ENCODE peak calls at places on chromosomes 16 and 17, in six cellular contexts. F, S, G, P, D and M are unnamed samples.

GRCh38 chr17:58002558-58002957 is 4.5 kb downstream of the SRSF1 start:
- DNase-seq in F (no peak), S (no peak), G (no peak), P (no peak), D (no peak), M (no peak)

GRCh38 chr17:81481011-81481799 is 31.4 kb downstream of the ACTG1 start:
- DNase-seq in F (peak; percentile 91), S (peak; percentile 53), G (no peak), P (peak; percentile 62), D (peak; percentile 84), M (peak; percentile 93)

GRCh38 chr16:84332975-84333684 is 35.2 kb upstream of the ATP2C2 start:
- DNase-seq in F (no peak), S (no peak), G (no peak), P (peak; percentile 71), D (no peak), M (no peak)

GRCh38 chr17:50443492-50444051 is 17.6 kb downstream of the ACSF2 start:
- DNase-seq in F (no peak), S (no peak), G (no peak), P (peak; percentile 76), D (no peak), M (peak; percentile 67)

GRCh38 chr17:29096094-29096493 is 53.2 kb downstream of the PIPOX start:
- DNase-seq in F (no peak), S (no peak), G (no peak), P (no peak), D (no peak), M (no peak)

GRCh38 chr17:79192503-79193500 is 118.2 kb downstream of the ENGASE start:
- DNase-seq in F (no peak), S (no peak), G (no peak), P (no peak), D (no peak), M (peak; percentile 61)

GRCh38 chr17:78357687-78358537 is 2.0 kb downstream of the SOCS3 start:
- DNase-seq in F (peak; percentile 74), S (no peak), G (no peak), P (peak; percentile 23), D (no peak), M (no peak)

GRCh38 chr16:76668207-76668725 is 391.1 kb downstream of the CNTNAP4 start:
- DNase-seq in F (no peak), S (no peak), G (no peak), P (no peak), D (no peak), M (no peak)

GRCh38 chr16:64983226-64983625 is 138.6 kb downstream of the CDH11 start:
- DNase-seq in F (no peak), S (no peak), G (no peak), P (no peak), D (no peak), M (no peak)

GRCh38 chr17:16086957-16087356 is 87.3 kb downstream of the TTC19 start:
- DNase-seq in F (no peak), S (no peak), G (no peak), P (no peak), D (no peak), M (no peak)

GRCh38 chr16:10339777-10340752 is 45.8 kb upstream of the ATF7IP2 start:
- DNase-seq in F (no peak), S (no peak), G (no peak), P (no peak), D (no peak), M (no peak)

GRCh38 chr16:64695684-64696083 is 426.2 kb downstream of the CDH11 start:
- DNase-seq in F (no peak), S (no peak), G (no peak), P (no peak), D (no peak), M (no peak)

GRCh38 chr17:44655983-44656700 is at the start of gene MEIOC:
- DNase-seq in F (no peak), S (no peak), G (no peak), P (no peak), D (no peak), M (peak; percentile 35)

GRCh38 chr17:30554839-30555751 is 77.9 kb downstream of the GOSR1 start:
- DNase-seq in F (peak; percentile 33), S (no peak), G (no peak), P (no peak), D (peak; percentile 49), M (no peak)

GRCh38 chr17:16491131-16491702 is 776 bp downstream of the LRRC75A start:
- DNase-seq in F (no peak), S (no peak), G (no peak), P (peak; percentile 50), D (peak; percentile 60), M (peak; percentile 31)

GRCh38 chr17:75834279-75834920 is 9.8 kb downstream of the UNC13D start:
- DNase-seq in F (no peak), S (no peak), G (no peak), P (no peak), D (no peak), M (no peak)

GRCh38 chr16:78894872-78895271 is 705.7 kb downstream of the MAF start:
- DNase-seq in F (no peak), S (no peak), G (no peak), P (no peak), D (no peak), M (no peak)

GRCh38 chr17:74452027-74452840 is 14.2 kb upstream of the CD300A start:
- DNase-seq in F (peak; percentile 79), S (no peak), G (no peak), P (peak; percentile 46), D (no peak), M (no peak)

GRCh38 chr16:16105646-16106045 is 117.6 kb downstream of the ABCC6 start:
- DNase-seq in F (no peak), S (no peak), G (no peak), P (no peak), D (no peak), M (no peak)

GRCh38 chr17:62703269-62703775 is 75.9 kb downstream of the MRC2 start:
- DNase-seq in F (peak; percentile 96), S (no peak), G (no peak), P (no peak), D (peak; percentile 69), M (peak; percentile 48)

GRCh38 chr16:56673916-56674315 is 4.3 kb downstream of the MT1H start:
- DNase-seq in F (no peak), S (no peak), G (no peak), P (no peak), D (no peak), M (no peak)

GRCh38 chr17:77884019-77884418 is 74.5 kb upstream of the TNRC6C start:
- DNase-seq in F (no peak), S (no peak), G (no peak), P (no peak), D (no peak), M (no peak)

GRCh38 chr17:30565073-30565935 is 88.1 kb downstream of the GOSR1 start:
- DNase-seq in F (no peak), S (no peak), G (no peak), P (no peak), D (no peak), M (no peak)

GRCh38 chr16:10945065-10945787 is 862 bp downstream of the CLEC16A start:
- DNase-seq in F (no peak), S (no peak), G (no peak), P (no peak), D (no peak), M (no peak)

GRCh38 chr16:22304411-22304810 is 7.2 kb downstream of the POLR3E start:
- DNase-seq in F (peak; percentile 43), S (no peak), G (no peak), P (no peak), D (no peak), M (no peak)

GRCh38 chr17:80760501-80760900 is 215.9 kb downstream of the RPTOR start:
- DNase-seq in F (no peak), S (no peak), G (no peak), P (peak; percentile 75), D (no peak), M (no peak)

GRCh38 chr16:19238386-19238785 is 47.1 kb upstream of the CLEC19A start:
- DNase-seq in F (no peak), S (no peak), G (no peak), P (no peak), D (no peak), M (no peak)

GRCh38 chr17:80257716-80258213 is 2.9 kb upstream of the RNF213 start:
- DNase-seq in F (no peak), S (no peak), G (no peak), P (peak; percentile 74), D (no peak), M (no peak)

DNA sequence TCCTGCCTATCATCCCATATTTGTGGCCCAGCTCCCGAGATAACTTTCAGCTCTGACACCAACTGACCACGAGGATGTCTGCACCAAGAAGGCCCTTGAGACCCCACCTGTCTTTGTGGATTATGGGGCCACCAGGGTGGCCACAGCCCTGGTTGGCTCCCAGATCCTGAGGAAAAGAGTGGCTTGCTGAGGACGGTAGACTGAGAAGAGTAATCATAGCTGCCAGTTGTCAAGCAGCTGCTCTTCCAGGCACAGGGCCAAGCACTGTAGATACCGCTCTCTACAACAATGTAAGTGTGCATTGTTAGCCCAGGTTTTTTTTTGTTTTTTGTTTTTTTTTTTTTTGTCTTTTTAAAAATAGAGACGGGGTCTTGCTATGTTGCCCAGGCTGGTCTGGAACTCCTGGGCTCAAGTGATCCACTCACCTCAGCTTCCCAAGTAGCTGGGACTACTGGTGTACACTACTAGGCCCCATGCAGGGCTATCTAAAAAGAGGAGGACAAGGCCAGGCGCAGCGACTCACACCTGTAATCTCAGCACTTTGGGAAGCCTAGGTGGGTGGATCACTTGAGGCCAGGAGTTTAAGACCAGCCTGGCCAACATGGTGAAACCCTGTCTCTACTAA is 9.6 kb downstream of the ZNF205 start:
- DNase-seq in F (no peak), S (no peak), G (no peak), P (no peak), D (no peak), M (no peak)
- H3K4me3 ChIP-seq in F (no peak overlapping the region), S (no peak overlapping the region), G (no peak overlapping the region), P (no peak overlapping the region), D (no peak overlapping the region), M (no peak overlapping the region)

GRCh38 chr17:68197997-68198930 is 49.6 kb upstream of the AMZ2 start:
- DNase-seq in F (no peak), S (no peak), G (no peak), P (no peak), D (no peak), M (no peak)

GRCh38 chr17:68198931-68199836 is 48.7 kb upstream of the AMZ2 start:
- DNase-seq in F (peak; percentile 79), S (no peak), G (no peak), P (no peak), D (no peak), M (no peak)

GRCh38 chr17:68197091-68197996 is 50.5 kb upstream of the AMZ2 start:
- DNase-seq in F (peak; percentile 78), S (no peak), G (no peak), P (no peak), D (no peak), M (no peak)

GRCh38 chr17:68196394-68197090 is 51.3 kb upstream of the AMZ2 start:
- DNase-seq in F (peak; percentile 77), S (no peak), G (no peak), P (no peak), D (no peak), M (peak; percentile 34)

GRCh38 chr17:68195667-68196393 is 52.0 kb upstream of the AMZ2 start:
- DNase-seq in F (peak; percentile 78), S (no peak), G (no peak), P (no peak), D (no peak), M (peak; percentile 25)
- H3K4me1 ChIP-seq in F (peaks cover 20% of the 10 kb centered on the region), S (peaks cover 42% of the 10 kb centered on the region), G (peaks cover 51% of the 10 kb centered on the region), P (peaks cover 22% of the 10 kb centered on the region), D (peaks cover 50% of the 10 kb centered on the region), M (peaks cover 6% of the 10 kb centered on the region)

GRCh38 chr17:35708951-35709350 is 22.5 kb upstream of the RASL10B start:
- DNase-seq in F (no peak), S (no peak), G (no peak), P (no peak), D (no peak), M (no peak)
- H3K36me3 ChIP-seq in F (peaks cover 9% of the 10 kb centered on the region), S (peaks cover 5% of the 10 kb centered on the region), G (no peaks in the 10 kb centered on the region), P (peaks cover 16% of the 10 kb centered on the region), D (peaks cover 32% of the 10 kb centered on the region), M (peaks cover 17% of the 10 kb centered on the region)

GRCh38 chr16:2035431-2036199 is 8.9 kb downstream of the NHERF2 start:
- DNase-seq in F (peak; percentile 93), S (peak; percentile 64), G (peak; percentile 35), P (peak; percentile 48), D (peak; percentile 90), M (peak; percentile 97)
- H3K4me3 ChIP-seq in F (peak overlapping the region; percentile 43), S (peak overlapping the region; percentile 33), G (peak overlapping the region; percentile 42), P (peak overlapping the region; percentile 1), D (peak overlapping the region; percentile 28), M (peak overlapping the region; percentile 54)